ENCODE peak calls at places on chromosome 1, in five cellular contexts. One of them, this sample, is unnamed.

GRCh38 chr1:159911668-159912067 is 11.7 kb upstream of the CFAP45 start:
- DNase-seq in HEK293T: no peak
- DNase-seq in EH: no peak
- DNase-seq in neural progenitor cell: no peak
- DNase-seq in C1 segment of cervical spinal cord: no peak
- DNase-seq in this sample: no peak

GRCh38 chr1:178025613-178026356 is 55.9 kb upstream of the SEC16B start:
- DNase-seq in HEK293T: no peak
- DNase-seq in EH: no peak
- DNase-seq in neural progenitor cell: no peak
- DNase-seq in C1 segment of cervical spinal cord: no peak
- DNase-seq in this sample: no peak

GRCh38 chr1:233163696-233164095 is 131.8 kb downstream of the PCNX2 start:
- DNase-seq in HEK293T: no peak
- DNase-seq in EH: no peak
- DNase-seq in neural progenitor cell: no peak
- DNase-seq in C1 segment of cervical spinal cord: no peak
- DNase-seq in this sample: no peak

GRCh38 chr1:178534137-178534868 is 21.4 kb downstream of the TEX35 start:
- DNase-seq in HEK293T: no peak
- DNase-seq in EH: no peak
- DNase-seq in neural progenitor cell: no peak
- DNase-seq in C1 segment of cervical spinal cord: no peak
- DNase-seq in this sample: no peak

GRCh38 chr1:227127891-227128290 is 187.8 kb downstream of the COQ8A start:
- DNase-seq in HEK293T: no peak
- DNase-seq in EH: no peak
- DNase-seq in neural progenitor cell: no peak
- DNase-seq in C1 segment of cervical spinal cord: no peak
- DNase-seq in this sample: no peak

GRCh38 chr1:58345215-58346075 is 201.1 kb downstream of the OMA1 start:
- DNase-seq in HEK293T: no peak
- DNase-seq in EH: no peak
- DNase-seq in neural progenitor cell: peak; percentile 40
- DNase-seq in C1 segment of cervical spinal cord: no peak
- DNase-seq in this sample: no peak

GRCh38 chr1:183411091-183411490 is 7.1 kb downstream of the NMNAT2 start:
- DNase-seq in HEK293T: no peak
- DNase-seq in EH: no peak
- DNase-seq in neural progenitor cell: no peak
- DNase-seq in C1 segment of cervical spinal cord: no peak
- DNase-seq in this sample: no peak

GRCh38 chr1:93079685-93080141 is 630 bp downstream of the MTF2 start:
- DNase-seq in HEK293T: peak; percentile 34
- DNase-seq in EH: peak; percentile 12
- DNase-seq in neural progenitor cell: peak; percentile 54
- DNase-seq in C1 segment of cervical spinal cord: no peak
- DNase-seq in this sample: no peak

GRCh38 chr1:86841120-86841519 is 72.8 kb downstream of the SELENOF start:
- DNase-seq in HEK293T: no peak
- DNase-seq in EH: no peak
- DNase-seq in neural progenitor cell: no peak
- DNase-seq in C1 segment of cervical spinal cord: no peak
- DNase-seq in this sample: no peak

GRCh38 chr1:61287014-61287413 is 204.7 kb downstream of the NFIA start:
- DNase-seq in HEK293T: no peak
- DNase-seq in EH: peak; percentile 21
- DNase-seq in neural progenitor cell: no peak
- DNase-seq in C1 segment of cervical spinal cord: no peak
- DNase-seq in this sample: peak; percentile 56

This sample was measured in choroid plexus epithelial cell.